ENCODE peak calls at places on chromosome 13, in four cellular contexts. I is AG08395, C is mucosa of descending colon, P is EH. S is an unnamed sample.

GRCh38 chr13:80313668-80314278 is 27.2 kb downstream of the SPRY2 start:
- DNase-seq in I (no peak), C (no peak), P (no peak), S (no peak)

GRCh38 chr13:69108486-69108885 is 999.1 kb upstream of the ATXN8OS start:
- DNase-seq in I (no peak), C (no peak), P (no peak), S (no peak)

GRCh38 chr13:101627556-101627943 is 175.1 kb downstream of the ITGBL1 start:
- DNase-seq in I (no peak), C (no peak), P (peak), S (no peak)

GRCh38 chr13:106109391-106109791 is 426.1 kb downstream of the EFNB2 start:
- DNase-seq in I (peak), C (no peak), P (peak), S (peak)

GRCh38 chr13:38980628-38981078 is 10.0 kb downstream of the STOML3 start:
- DNase-seq in I (no peak), C (no peak), P (no peak), S (no peak)

GRCh38 chr13:46609726-46610125 is 56.8 kb downstream of the LRCH1 start:
- DNase-seq in I (no peak), C (no peak), P (no peak), S (no peak)

GRCh38 chr13:41059466-41059865 is 1.8 kb upstream of the WBP4 start:
- DNase-seq in I (no peak), C (no peak), P (peak), S (no peak)

GRCh38 chr13:31361673-31362072 is 161.9 kb downstream of the B3GLCT start:
- DNase-seq in I (no peak), C (no peak), P (no peak), S (no peak)

GRCh38 chr13:36715841-36716240 is 42.0 kb downstream of the SERTM1 start:
- DNase-seq in I (no peak), C (no peak), P (no peak), S (no peak)

GRCh38 chr13:25466880-25467279 is 95.1 kb downstream of the ATP8A2 start:
- DNase-seq in I (no peak), C (no peak), P (no peak), S (no peak)